ENCODE peak calls at places on chromosomes 1 and 21, in nine cellular contexts. I, O, S, X, T, W, U, C and P are unnamed samples.

GRCh38 chr1:26861889-26862371 is 1.0 kb upstream of the SFN start:
- DNase-seq in I (no peak), O (peak), S (no peak), X (no peak), T (no peak), W (no peak), U (no peak), C (no peak), P (no peak)

GRCh38 chr1:41278076-41278475 is 36.0 kb upstream of the SCMH1 start:
- DNase-seq in I (no peak), O (no peak), S (no peak), X (no peak), T (no peak), W (no peak), U (no peak), C (no peak), P (no peak)

GRCh38 chr1:8879348-8880067 is 1.0 kb upstream of the ENO1 start:
- DNase-seq in I (no peak), O (no peak), S (no peak), X (peak), T (no peak), W (no peak), U (no peak), C (peak), P (no peak)

GRCh38 chr1:228000836-228001563 is 5.8 kb upstream of the WNT3A start:
- DNase-seq in I (no peak), O (no peak), S (no peak), X (no peak), T (no peak), W (no peak), U (peak), C (no peak), P (no peak)

GRCh38 chr1:241972703-241973375 is 15.3 kb downstream of the BECN2 start:
- DNase-seq in I (no peak), O (no peak), S (peak), X (no peak), T (no peak), W (peak), U (peak), C (no peak), P (peak)

GRCh38 chr1:176111835-176112234 is 95.3 kb downstream of the COP1 start:
- DNase-seq in I (no peak), O (no peak), S (no peak), X (no peak), T (no peak), W (no peak), U (no peak), C (no peak), P (no peak)

GRCh38 chr1:152182942-152183341 is 23.9 kb upstream of the RPTN start:
- DNase-seq in I (no peak), O (no peak), S (no peak), X (no peak), T (no peak), W (no peak), U (no peak), C (no peak), P (no peak)

GRCh38 chr1:168918860-168919741 is 187.4 kb upstream of the ATP1B1 start:
- DNase-seq in I (no peak), O (no peak), S (no peak), X (no peak), T (no peak), W (no peak), U (no peak), C (no peak), P (no peak)

GRCh38 chr21:45636921-45637646 is 6.4 kb upstream of the PCBP3 start:
- DNase-seq in I (no peak), O (no peak), S (no peak), X (no peak), T (no peak), W (no peak), U (no peak), C (no peak), P (no peak)

GRCh38 chr1:55717111-55717510 is 501.9 kb upstream of the USP24 start:
- DNase-seq in I (no peak), O (no peak), S (no peak), X (no peak), T (no peak), W (no peak), U (no peak), C (no peak), P (no peak)

GRCh38 chr1:53470155-53470554 is 11.0 kb downstream of the DMRTB1 start:
- DNase-seq in I (no peak), O (peak), S (peak), X (peak), T (no peak), W (peak), U (peak), C (peak), P (peak)

GRCh38 chr1:85128296-85128695 is 72.5 kb downstream of the SYDE2 start:
- DNase-seq in I (peak), O (no peak), S (no peak), X (no peak), T (no peak), W (no peak), U (no peak), C (no peak), P (no peak)

GRCh38 chr21:14923468-14923867 is 141.3 kb downstream of the NRIP1 start:
- DNase-seq in I (no peak), O (no peak), S (no peak), X (no peak), T (no peak), W (no peak), U (no peak), C (no peak), P (no peak)

GRCh38 chr1:169086603-169087455 is 19.7 kb upstream of the ATP1B1 start:
- DNase-seq in I (no peak), O (no peak), S (no peak), X (no peak), T (no peak), W (no peak), U (no peak), C (no peak), P (no peak)

GRCh38 chr1:220551001-220551400 is 23.1 kb downstream of the MARK1 start:
- DNase-seq in I (no peak), O (no peak), S (no peak), X (no peak), T (no peak), W (no peak), U (no peak), C (no peak), P (no peak)

GRCh38 chr1:209705033-209705589 is 465 bp downstream of the HSD11B1 start:
- DNase-seq in I (no peak), O (no peak), S (no peak), X (no peak), T (no peak), W (no peak), U (no peak), C (no peak), P (no peak)

GRCh38 chr1:156922986-156923564 is 2.6 kb downstream of the LRRC71 start:
- DNase-seq in I (no peak), O (no peak), S (no peak), X (no peak), T (no peak), W (peak), U (no peak), C (peak), P (no peak)

GRCh38 chr1:167220537-167221125 is at the start of gene POU2F1:
- DNase-seq in I (peak), O (peak), S (peak), X (peak), T (peak), W (peak), U (peak), C (peak), P (peak)

GRCh38 chr1:40162791-40163441 is 1.7 kb downstream of the RLF start:
- DNase-seq in I (no peak), O (no peak), S (no peak), X (no peak), T (no peak), W (no peak), U (no peak), C (peak), P (no peak)

GRCh38 chr1:200198247-200198646 is 170.7 kb downstream of the NR5A2 start:
- DNase-seq in I (no peak), O (no peak), S (no peak), X (no peak), T (no peak), W (no peak), U (no peak), C (peak), P (no peak)

GRCh38 chr1:198778049-198778448 is 139.2 kb downstream of the PTPRC start:
- DNase-seq in I (no peak), O (no peak), S (no peak), X (peak), T (no peak), W (no peak), U (no peak), C (no peak), P (no peak)

GRCh38 chr21:26127918-26128317 is 42.7 kb downstream of the APP start:
- DNase-seq in I (no peak), O (no peak), S (no peak), X (peak), T (no peak), W (no peak), U (no peak), C (no peak), P (no peak)

GRCh38 chr1:20733361-20733975 is 965 bp upstream of the SH2D5 start:
- DNase-seq in I (no peak), O (no peak), S (no peak), X (no peak), T (no peak), W (no peak), U (no peak), C (no peak), P (no peak)

GRCh38 chr1:17437260-17438175 is 2.0 kb downstream of the RCC2 start:
- DNase-seq in I (no peak), O (no peak), S (peak), X (peak), T (peak), W (no peak), U (peak), C (no peak), P (peak)

GRCh38 chr1:163673756-163674155 is 352.0 kb downstream of the NUF2 start:
- DNase-seq in I (peak), O (no peak), S (no peak), X (no peak), T (no peak), W (no peak), U (no peak), C (no peak), P (no peak)

GRCh38 chr1:85626818-85627217 is 46.3 kb downstream of the CCN1 start:
- DNase-seq in I (no peak), O (no peak), S (no peak), X (no peak), T (no peak), W (no peak), U (no peak), C (no peak), P (no peak)

GRCh38 chr1:202323731-202324130 is 18.0 kb downstream of the UBE2T start:
- DNase-seq in I (no peak), O (no peak), S (no peak), X (no peak), T (no peak), W (no peak), U (no peak), C (no peak), P (no peak)

GRCh38 chr1:248029770-248030169 is at the start of gene OR2L2:
- DNase-seq in I (no peak), O (no peak), S (no peak), X (no peak), T (no peak), W (no peak), U (no peak), C (no peak), P (no peak)

GRCh38 chr1:79501153-79501552 is 494.6 kb upstream of the ADGRL4 start:
- DNase-seq in I (no peak), O (no peak), S (no peak), X (no peak), T (no peak), W (no peak), U (no peak), C (no peak), P (no peak)

GRCh38 chr1:192445849-192446489 is 129.2 kb downstream of the RGS21 start:
- DNase-seq in I (no peak), O (peak), S (no peak), X (peak), T (peak), W (no peak), U (peak), C (peak), P (peak)

GRCh38 chr1:218498061-218498938 is 153.2 kb downstream of the TGFB2 start:
- DNase-seq in I (no peak), O (no peak), S (no peak), X (no peak), T (no peak), W (no peak), U (no peak), C (no peak), P (no peak)

GRCh38 chr1:24415910-24416665 is 486 bp downstream of the NIPAL3 start:
- DNase-seq in I (no peak), O (no peak), S (peak), X (no peak), T (no peak), W (no peak), U (no peak), C (peak), P (no peak)

GRCh38 chr1:201166964-201167624 is 12.8 kb upstream of the TMEM9 start:
- DNase-seq in I (no peak), O (no peak), S (no peak), X (no peak), T (no peak), W (no peak), U (no peak), C (peak), P (no peak)

GRCh38 chr21:27261676-27262075 is 294.8 kb upstream of the ADAMTS5 start:
- DNase-seq in I (no peak), O (no peak), S (no peak), X (no peak), T (no peak), W (no peak), U (no peak), C (no peak), P (no peak)

GRCh38 chr1:212683357-212683722 is 16.3 kb downstream of the BATF3 start:
- DNase-seq in I (no peak), O (peak), S (no peak), X (no peak), T (no peak), W (peak), U (no peak), C (no peak), P (no peak)

GRCh38 chr1:178126261-178126660 is 32.4 kb downstream of the RASAL2 start:
- DNase-seq in I (no peak), O (no peak), S (no peak), X (no peak), T (no peak), W (no peak), U (no peak), C (no peak), P (no peak)

GRCh38 chr1:28449904-28450303 is 55.9 kb upstream of the RCC1 start:
- DNase-seq in I (peak), O (no peak), S (no peak), X (no peak), T (no peak), W (no peak), U (no peak), C (no peak), P (no peak)